ENCODE peak calls at places on chromosomes 6 and 20, in six cellular contexts. V is H7; Z is Calu3; E is NCI-H2171 treated with DMSO at 0.1 percent for 48 hours; U is foreskin keratinocyte; J is stimulated activated CD8-positive, alpha-beta memory T cell treated with anti-CD3 and anti-CD28 coated beads, Interleukin-15, amount 100 ng/mL, for 4 hours. X is an unnamed sample.

GRCh38 chr6:25717856-25718740 is 36.4 kb upstream of the SLC17A4 start:
- DNase-seq in V (no peak), Z (peak), E (peak), U (peak), J (no peak), X (no peak)

GRCh38 chr6:107806675-107807074 is 17.4 kb downstream of the SCML4 start:
- DNase-seq in V (no peak), Z (no peak), E (no peak), U (no peak), J (no peak), X (no peak)

GRCh38 chr6:54700158-54700557 is 146.4 kb upstream of the FAM83B start:
- DNase-seq in V (no peak), Z (no peak), E (no peak), U (peak), J (no peak), X (no peak)

GRCh38 chr20:10179574-10180298 is 38.9 kb upstream of the SNAP25 start:
- DNase-seq in V (peak), Z (no peak), E (no peak), U (no peak), J (no peak), X (no peak)

GRCh38 chr20:41664584-41664983 is 46.4 kb upstream of the CHD6 start:
- DNase-seq in V (peak), Z (no peak), E (peak), U (no peak), J (no peak), X (no peak)

GRCh38 chr6:165159459-165159858 is 149.9 kb downstream of the C6orf118 start:
- DNase-seq in V (no peak), Z (no peak), E (no peak), U (no peak), J (no peak), X (no peak)

GRCh38 chr6:19410477-19410876 is 426.7 kb upstream of the ID4 start:
- DNase-seq in V (no peak), Z (peak), E (no peak), U (peak), J (no peak), X (no peak)

GRCh38 chr6:53524455-53524815 is 20.5 kb downstream of the GCLC start:
- DNase-seq in V (no peak), Z (no peak), E (no peak), U (peak), J (no peak), X (no peak)

GRCh38 chr6:85569323-85569722 is 24.3 kb downstream of the SNX14 start:
- DNase-seq in V (no peak), Z (no peak), E (no peak), U (peak), J (no peak), X (no peak)

GRCh38 chr20:15902493-15902892 is 670.8 kb downstream of the KIF16B start:
- DNase-seq in V (peak), Z (peak), E (no peak), U (no peak), J (no peak), X (no peak)

GRCh38 chr6:169316651-169317050 is 63.0 kb upstream of the THBS2 start:
- DNase-seq in V (no peak), Z (no peak), E (no peak), U (no peak), J (no peak), X (no peak)

GRCh38 chr6:551405-551804 is 105.5 kb downstream of the HUS1B start:
- DNase-seq in V (peak), Z (no peak), E (no peak), U (peak), J (no peak), X (no peak)

GRCh38 chr6:76774750-76775396 is 688.4 kb downstream of the HTR1B start:
- DNase-seq in V (no peak), Z (no peak), E (no peak), U (no peak), J (no peak), X (no peak)

X was measured in colonic mucosa.